ENCODE peak calls at places on chromosomes 11 and 22, in five cellular contexts. D, J, W, H and O are unnamed samples. For H3K79me1, the result is how much of the 10 kb centered on the place peaks cover.

GRCh38 chr11:74020537-74020936 is 11.7 kb upstream of the UCP3 start:
- DNase-seq in D (no peak), J (no peak), W (no peak), H (no peak), O (no peak)

GRCh38 chr11:130581631-130582030 is 133.2 kb downstream of the ADAMTS15 start:
- DNase-seq in D (no peak), J (no peak), W (peak), H (peak), O (no peak)

GRCh38 chr22:17927062-17927461 is 97.3 kb downstream of the MICAL3 start:
- DNase-seq in D (no peak), J (no peak), W (no peak), H (no peak), O (no peak)

GRCh38 chr22:22817468-22818201 is 70.0 kb upstream of the IGLL5 start:
- DNase-seq in D (no peak), J (no peak), W (no peak), H (no peak), O (no peak)

GRCh38 chr11:11620966-11621880 is 582 bp downstream of the GALNT18 start:
- DNase-seq in D (no peak), J (peak), W (peak), H (no peak), O (no peak)

GRCh38 chr22:48779211-48779643 is 1048.4 kb downstream of the BRD1 start:
- DNase-seq in D (no peak), J (no peak), W (no peak), H (no peak), O (no peak)

GRCh38 chr11:23897453-23898289 is 599.2 kb upstream of the LUZP2 start:
- DNase-seq in D (no peak), J (no peak), W (peak), H (no peak), O (no peak)

GRCh38 chr22:49645257-49645656 is 182.4 kb downstream of the BRD1 start:
- DNase-seq in D (no peak), J (no peak), W (no peak), H (no peak), O (no peak)

GRCh38 chr11:71198141-71198822 is 54.1 kb downstream of the SHANK2 start:
- DNase-seq in D (no peak), J (no peak), W (no peak), H (no peak), O (no peak)

GRCh38 chr11:26578998-26579635 is 7.1 kb upstream of the MUC15 start:
- DNase-seq in D (no peak), J (no peak), W (no peak), H (no peak), O (no peak)

GRCh38 chr22:43881091-43882061 is 10.4 kb downstream of the PNPLA5 start:
- DNase-seq in D (peak), J (no peak), W (no peak), H (no peak), O (no peak)

GRCh38 chr11:19631657-19632325 is 80.8 kb upstream of the NAV2 start:
- DNase-seq in D (no peak), J (no peak), W (no peak), H (no peak), O (no peak)

GRCh38 chr22:22037229-22037628 is 54.6 kb upstream of the TOP3B start:
- DNase-seq in D (no peak), J (peak), W (no peak), H (no peak), O (no peak)

GRCh38 chr11:9313648-9314290 is 624 bp downstream of the TMEM41B start:
- DNase-seq in D (no peak), J (no peak), W (peak), H (peak), O (no peak)

GRCh38 chr11:24598636-24599035 is 101.8 kb downstream of the LUZP2 start:
- DNase-seq in D (no peak), J (no peak), W (no peak), H (no peak), O (no peak)

GRCh38 chr22:42180349-42180842 is 49.8 kb upstream of the CYP2D6 start:
- DNase-seq in D (no peak), J (no peak), W (peak), H (no peak), O (no peak)

GRCh38 chr11:102383839-102384238 is 36.8 kb downstream of the BIRC2 start:
- DNase-seq in D (no peak), J (no peak), W (no peak), H (no peak), O (no peak)

GRCh38 chr11:94175545-94175944 is 46.9 kb downstream of the PANX1 start:
- DNase-seq in D (no peak), J (no peak), W (peak), H (no peak), O (no peak)
- H3K79me1 ChIP-seq in D (under half), J (under half), W (half or more), H (under half), O (under half)

DNA sequence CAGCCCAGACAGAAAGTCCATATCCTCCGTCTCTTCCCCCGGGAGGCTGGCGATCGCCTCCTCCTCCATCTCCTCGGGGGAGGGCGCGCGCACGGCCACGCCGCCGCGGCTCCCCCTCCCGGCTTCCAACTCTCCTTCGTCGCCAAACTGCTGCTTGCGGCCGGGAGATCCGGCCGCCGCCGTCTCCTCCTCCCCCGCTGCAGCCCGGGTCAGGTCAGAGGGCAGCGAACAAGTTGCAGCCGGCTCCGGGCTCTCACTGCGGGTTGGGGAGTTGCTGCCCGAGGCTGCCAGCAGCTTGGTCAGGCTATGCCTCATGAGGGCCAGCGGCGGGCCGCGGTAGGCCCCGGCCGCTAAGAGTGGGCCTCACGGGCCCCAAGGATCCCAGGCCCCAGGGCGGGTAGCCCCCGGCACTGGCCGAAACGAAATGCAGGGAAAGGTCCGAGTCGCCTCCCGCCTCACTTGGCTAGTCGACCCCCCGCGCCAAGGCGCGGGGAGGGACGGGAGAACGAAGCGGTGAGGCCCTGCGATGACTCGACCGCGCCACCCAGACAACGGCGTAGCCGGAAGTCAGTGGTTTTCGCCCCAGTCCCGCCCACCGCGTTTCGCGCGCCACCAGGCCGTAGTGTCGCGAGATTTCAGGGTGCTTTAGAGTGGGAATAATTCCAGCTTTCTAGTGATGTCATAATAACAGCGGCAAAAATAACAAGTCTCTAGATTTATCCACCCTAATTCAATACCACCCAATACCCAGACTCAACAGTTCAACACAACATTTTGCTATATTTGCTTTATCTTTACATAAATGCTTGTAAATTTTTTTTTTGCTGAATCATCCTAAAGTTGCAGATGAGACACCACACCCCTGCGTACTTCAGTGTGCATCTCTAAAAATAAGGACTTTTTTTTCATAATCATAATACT is at the start of gene CREBZF:
- DNase-seq in D (peak), J (peak), W (peak), H (peak), O (peak)
- H4K8ac ChIP-seq in D (no peak), J (no peak), W (peak), H (peak), O (peak)

DNA sequence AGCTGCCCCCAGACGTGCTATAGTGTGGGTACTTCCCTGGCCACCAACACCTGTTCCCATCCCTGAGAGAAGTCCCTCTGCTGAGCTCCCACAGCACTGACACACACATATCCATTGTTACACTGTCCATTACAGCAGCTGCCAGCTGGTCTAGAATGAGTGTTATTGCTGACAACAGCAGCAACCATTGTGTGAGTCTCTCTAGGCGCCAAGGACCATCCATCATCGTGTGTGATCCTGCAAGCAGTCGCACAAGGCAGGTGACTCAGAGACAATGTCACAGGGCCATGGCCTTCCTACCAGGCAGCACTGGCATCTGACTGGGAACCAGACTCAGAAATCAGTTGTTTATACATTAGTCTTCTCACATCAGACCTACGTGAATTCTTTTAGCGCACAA is 56.3 kb downstream of the SGSM3 start:
- DNase-seq in D (no peak), J (no peak), W (peak), H (no peak), O (no peak)
- H3K79me1 ChIP-seq in D (under half), J (under half), W (under half), H (under half), O (under half)

GRCh38 chr22:46974631-46975585 is 212.5 kb downstream of the TBC1D22A start:
- DNase-seq in D (no peak), J (no peak), W (no peak), H (no peak), O (no peak)
- H4K8ac ChIP-seq in D (no peak), J (no peak), W (no peak), H (no peak), O (no peak)

GRCh38 chr22:31088233-31088986 is 7.3 kb downstream of the SMTN start:
- DNase-seq in D (no peak), J (no peak), W (no peak), H (no peak), O (no peak)

GRCh38 chr22:31091106-31091975 is 10.2 kb downstream of the SMTN start:
- DNase-seq in D (no peak), J (no peak), W (no peak), H (no peak), O (no peak)

GRCh38 chr22:31090217-31091085 is 9.3 kb downstream of the SMTN start:
- DNase-seq in D (no peak), J (no peak), W (no peak), H (no peak), O (no peak)

GRCh38 chr22:31087744-31088215 is 6.7 kb downstream of the SMTN start:
- DNase-seq in D (no peak), J (no peak), W (no peak), H (no peak), O (no peak)

DNA sequence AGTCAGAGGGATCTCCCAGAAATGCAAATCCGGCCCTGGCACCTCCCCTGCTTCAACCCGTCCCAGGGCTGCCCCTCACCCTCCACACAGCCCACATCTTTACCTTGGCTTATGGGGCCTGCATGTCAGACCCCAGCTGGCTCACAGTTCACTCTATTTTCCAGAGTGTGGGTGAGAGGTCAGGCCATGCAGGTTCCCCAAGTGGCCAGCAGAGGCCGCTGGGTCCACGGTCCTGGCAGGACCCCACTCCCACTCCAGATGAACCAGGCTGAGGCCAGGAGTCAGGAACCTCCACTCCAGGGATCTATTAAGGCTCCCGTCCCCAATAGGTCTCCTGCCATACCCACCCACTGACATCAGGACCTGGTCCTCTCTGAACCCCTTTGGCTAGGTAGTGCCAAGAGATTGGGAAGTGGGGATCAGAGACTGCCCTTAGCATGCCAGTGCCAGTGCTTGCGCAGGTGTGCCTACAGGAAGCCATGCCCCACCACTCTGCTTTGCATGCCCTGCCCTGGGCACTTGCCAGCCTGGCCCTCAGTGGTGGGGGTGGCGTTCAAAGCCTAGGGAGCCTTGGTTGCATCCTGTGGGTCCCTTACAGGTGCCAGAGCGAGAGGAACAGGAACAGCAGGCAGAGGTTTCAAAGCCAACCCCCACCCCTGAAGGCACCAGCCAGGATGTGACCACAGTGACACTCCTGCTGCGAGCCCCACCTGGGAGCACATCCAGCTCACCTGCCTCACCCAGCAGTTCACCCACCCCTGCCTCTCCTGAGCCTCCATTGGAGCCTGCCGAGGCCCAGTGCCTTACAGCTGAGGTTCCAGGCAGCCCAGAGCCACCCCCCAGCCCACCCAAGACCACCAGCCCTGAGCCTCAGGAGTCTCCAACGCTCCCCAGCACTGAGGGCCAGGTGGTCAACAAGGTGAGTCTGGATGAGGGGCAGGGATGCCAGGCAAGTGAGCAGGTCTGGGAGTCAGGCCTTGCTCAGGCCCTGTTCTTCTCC is 8.3 kb downstream of the SMTN start:
- DNase-seq in D (no peak), J (no peak), W (no peak), H (no peak), O (no peak)
- H3K79me1 ChIP-seq in D (under half), J (under half), W (under half), H (under half), O (under half)

DNA sequence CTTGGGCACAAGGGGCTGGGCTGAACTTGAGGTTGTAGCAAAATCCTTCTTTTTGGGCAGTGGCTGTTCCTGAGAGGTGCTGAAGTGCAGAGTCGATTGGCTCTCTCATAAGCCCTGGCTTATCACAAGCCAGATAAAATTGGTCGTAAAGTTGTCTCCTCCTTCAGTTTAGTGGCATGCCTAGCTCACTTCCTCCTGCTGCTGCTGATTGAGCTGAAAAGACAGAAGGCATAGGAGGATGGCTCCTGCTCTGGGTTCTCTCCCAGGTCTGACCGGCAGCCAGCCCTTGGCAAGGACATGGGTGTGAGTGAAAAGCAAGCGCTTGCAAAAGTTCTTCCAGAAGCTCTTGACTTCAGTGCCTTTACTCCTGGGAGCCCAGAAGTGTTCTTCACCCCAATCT is 83.9 kb downstream of the LDLRAD3 start:
- DNase-seq in D (no peak), J (no peak), W (no peak), H (peak), O (no peak)
- H4K8ac ChIP-seq in D (no peak), J (no peak), W (no peak), H (no peak), O (no peak)